ENCODE peak calls at places on chromosomes 11 and 22, in eight cellular contexts. Q, V, I, F, W, Y, E and G are unnamed samples.

GRCh38 chr11:1756024-1756561 is 5.7 kb upstream of the IFITM10 start:
- DNase-seq in E (no peak), Y (no peak), F (no peak), I (no peak), V (no peak), W (no peak), Q (no peak), G (peak; percentile 84)

GRCh38 chr11:16815047-16815767 is 76.8 kb downstream of the C11orf58 start:
- DNase-seq in I (no peak), Y (peak; percentile 67), F (no peak), W (peak; percentile 67), Q (no peak), V (peak; percentile 86), E (peak; percentile 71), G (peak; percentile 52)

GRCh38 chr22:38724926-38725571 is 19.3 kb downstream of the GTPBP1 start:
- DNase-seq in E (no peak), Y (no peak), I (no peak), F (peak; percentile 71), Q (peak; percentile 49), V (peak; percentile 50), W (no peak), G (no peak)

GRCh38 chr22:49670610-49671330 is 156.9 kb downstream of the BRD1 start:
- DNase-seq in Q (no peak), V (peak; percentile 56), I (peak; percentile 17), Y (no peak), W (no peak), F (no peak), E (no peak), G (no peak)

GRCh38 chr11:110712643-110713468 is 619 bp upstream of the ARHGAP20 start:
- DNase-seq in Y (peak; percentile 37), V (peak; percentile 56), Q (no peak), E (no peak), F (peak; percentile 49), W (peak; percentile 49), I (peak; percentile 13), G (peak; percentile 53)

GRCh38 chr11:1202154-1202775 is 20.6 kb upstream of the MUC5B start:
- DNase-seq in I (no peak), F (no peak), Y (no peak), V (peak; percentile 63), W (no peak), E (peak; percentile 17), Q (peak; percentile 69), G (peak; percentile 7)

GRCh38 chr11:18709414-18709813 is 10.8 kb downstream of the TMEM86A start:
- DNase-seq in F (no peak), V (no peak), W (no peak), E (no peak), Y (no peak), I (no peak), Q (no peak), G (no peak)

GRCh38 chr11:9740202-9740881 is 76.5 kb downstream of the SWAP70 start:
- DNase-seq in E (no peak), Q (peak; percentile 78), F (no peak), Y (no peak), V (no peak), W (no peak), I (no peak), G (no peak)

GRCh38 chr11:32385998-32386397 is 49.3 kb downstream of the WT1 start:
- DNase-seq in F (peak; percentile 84), E (no peak), I (no peak), V (no peak), Y (no peak), W (no peak), Q (peak; percentile 44), G (peak; percentile 16)

GRCh38 chr22:24812950-24813349 is 6.9 kb downstream of the SGSM1 start:
- DNase-seq in Y (no peak), Q (no peak), W (no peak), E (no peak), V (no peak), F (no peak), I (no peak), G (no peak)

GRCh38 chr11:67262731-67263675 is 3.3 kb upstream of the GRK2 start:
- DNase-seq in V (peak; percentile 90), W (peak; percentile 81), F (peak; percentile 91), Q (peak; percentile 79), I (peak; percentile 85), E (peak; percentile 86), Y (peak; percentile 78), G (peak; percentile 84)

GRCh38 chr22:25357056-25357455 is 137.6 kb downstream of the CRYBB2 start:
- DNase-seq in Y (no peak), E (no peak), F (no peak), Q (no peak), W (no peak), V (peak; percentile 48), I (no peak), G (no peak)

GRCh38 chr11:58770627-58771457 is 39.1 kb upstream of the GLYAT start:
- DNase-seq in E (no peak), W (no peak), Q (peak; percentile 19), F (no peak), Y (no peak), I (no peak), V (no peak), G (no peak)

GRCh38 chr11:35214792-35215193 is 75.8 kb downstream of the CD44 start:
- DNase-seq in W (no peak), F (peak; percentile 81), V (no peak), Y (no peak), E (no peak), Q (peak; percentile 46), I (no peak), G (peak; percentile 23)

GRCh38 chr11:41579546-41579945 is 120.1 kb upstream of the LRRC4C start:
- DNase-seq in E (no peak), Y (no peak), F (no peak), Q (no peak), W (no peak), I (no peak), V (no peak), G (no peak)

GRCh38 chr11:132058211-132058772 is 687.9 kb downstream of the NTM start:
- DNase-seq in E (no peak), I (no peak), F (peak; percentile 44), Q (no peak), W (no peak), Y (peak; percentile 45), V (no peak), G (no peak)

GRCh38 chr11:26276798-26277424 is 55.0 kb upstream of the ANO3 start:
- DNase-seq in V (peak; percentile 66), Q (peak; percentile 62), E (peak; percentile 55), Y (peak; percentile 34), I (peak; percentile 38), W (peak; percentile 64), F (peak; percentile 87), G (peak; percentile 79)

GRCh38 chr11:63710476-63711217 is 29.3 kb downstream of the RTN3 start:
- DNase-seq in V (no peak), I (no peak), F (no peak), Q (peak; percentile 18), W (no peak), E (no peak), Y (no peak), G (no peak)

GRCh38 chr11:87224486-87224885 is 186.8 kb downstream of the TMEM135 start:
- DNase-seq in V (no peak), Y (no peak), Q (no peak), F (no peak), E (no peak), I (no peak), W (no peak), G (no peak)

GRCh38 chr11:108943853-108944252 is 279.0 kb downstream of the DDX10 start:
- DNase-seq in F (no peak), Y (no peak), W (no peak), V (no peak), I (no peak), Q (no peak), E (no peak), G (no peak)

GRCh38 chr11:76802621-76803020 is 19.5 kb downstream of the TSKU start:
- DNase-seq in W (no peak), F (no peak), Q (peak; percentile 15), E (no peak), I (no peak), V (no peak), Y (no peak), G (no peak)
- H3K4me3 ChIP-seq in W (no peak overlapping the region), F (no peak overlapping the region), Q (no peak overlapping the region), E (no peak overlapping the region), I (no peak overlapping the region), V (no peak overlapping the region), Y (no peak overlapping the region), G (no peak overlapping the region)

DNA sequence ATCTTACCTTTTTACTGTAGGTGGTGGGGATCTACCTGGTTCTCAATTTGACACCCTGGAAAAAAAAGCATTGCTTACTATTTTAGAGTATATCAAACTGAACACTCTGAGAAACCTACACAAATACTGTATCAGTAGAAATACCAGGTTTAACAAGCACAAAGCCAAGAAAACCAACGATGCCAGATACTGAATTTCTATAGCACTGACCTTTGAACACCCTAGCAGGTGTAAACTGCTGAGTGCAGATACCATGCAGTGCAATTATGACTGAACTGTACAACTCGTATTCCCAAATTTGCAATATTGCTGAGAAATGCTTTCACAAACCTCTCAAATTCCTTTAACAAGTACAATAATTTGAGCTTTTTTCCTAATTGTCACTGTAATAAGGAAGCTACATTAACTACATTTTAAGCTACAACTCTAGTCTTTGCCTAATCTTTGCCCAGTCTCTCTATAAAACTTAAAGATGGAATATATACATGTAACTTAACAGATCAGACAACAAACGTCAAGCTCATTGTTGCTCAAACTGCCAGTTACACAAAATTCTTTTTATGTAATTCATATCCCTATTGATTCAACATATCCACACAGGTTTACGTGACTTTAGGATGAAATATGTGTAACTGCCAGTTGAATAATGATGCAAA is 8.9 kb downstream of the TAF1D start:
- DNase-seq in E (no peak), W (no peak), F (no peak), I (no peak), V (no peak), Y (no peak), Q (no peak), G (no peak)
- H3K27ac ChIP-seq in E (no peak overlapping the region), W (no peak overlapping the region), F (peak overlapping the region; percentile 37), I (no peak overlapping the region), V (no peak overlapping the region), Y (no peak overlapping the region), Q (no peak overlapping the region), G (no peak overlapping the region)

DNA sequence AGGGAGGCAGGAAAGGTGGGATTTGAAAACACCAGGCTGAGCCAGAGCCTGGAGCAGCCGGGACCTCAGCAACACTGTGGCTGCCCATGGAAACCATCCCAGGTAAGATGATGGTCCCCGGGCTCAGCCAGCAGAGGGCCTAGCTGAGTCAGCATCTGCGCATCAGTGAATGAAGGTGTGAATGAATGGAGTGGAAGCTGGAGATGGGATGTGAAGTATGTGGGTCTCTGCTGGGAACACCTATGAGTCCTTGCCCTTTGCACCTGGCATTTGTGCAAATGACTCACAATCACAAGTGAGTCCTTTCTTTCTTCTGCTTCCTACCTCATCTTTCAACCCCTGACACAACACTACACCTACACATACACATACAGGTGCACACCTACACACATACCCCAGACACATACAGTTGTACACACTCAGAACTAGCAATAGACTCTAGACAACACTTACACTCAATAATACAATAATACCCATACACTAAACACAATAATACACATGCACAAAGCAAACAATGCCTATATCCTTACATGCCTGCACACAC is 62.8 kb upstream of the PRDM11 start:
- DNase-seq in Q (peak; percentile 33), Y (no peak), E (no peak), F (peak; percentile 89), V (no peak), W (no peak), I (no peak), G (no peak)
- TF ChIP-seq CTCF in Q (peak; percentile 44), Y (no peak), E (no peak), F (peak; percentile 84), V (no peak), W (no peak), I (no peak), G (peak; percentile 18)

DNA sequence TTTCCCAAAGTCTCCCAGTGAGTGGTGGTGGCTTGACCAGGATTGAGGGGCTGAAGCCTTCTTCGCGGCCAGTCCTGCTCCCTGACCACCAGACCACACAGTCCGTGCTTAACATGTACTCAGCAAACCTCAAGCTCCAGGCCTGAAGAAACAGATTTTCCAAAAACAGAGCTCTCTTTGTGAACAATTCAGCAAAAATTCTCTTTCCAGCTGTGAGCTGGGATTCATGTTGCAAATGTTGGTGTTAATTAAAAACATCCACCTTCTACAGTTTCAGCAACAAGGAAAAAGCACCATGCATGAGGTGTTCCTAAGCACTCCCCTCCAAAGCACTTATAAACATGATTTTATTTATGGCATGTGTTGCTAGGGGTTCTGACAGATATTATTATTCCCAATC is 129.5 kb downstream of the ETS1 start:
- DNase-seq in E (no peak), W (no peak), F (no peak), I (no peak), Q (no peak), V (no peak), Y (no peak), G (no peak)
- H3K4me3 ChIP-seq in E (no peak overlapping the region), W (no peak overlapping the region), F (no peak overlapping the region), I (no peak overlapping the region), Q (no peak overlapping the region), V (no peak overlapping the region), Y (no peak overlapping the region), G (no peak overlapping the region)